ENCODE peak calls at places on chromosomes 4 and X, in five cellular contexts. F is right lobe of liver, N is OCI-LY7, T is tibial nerve, R is GM23338. I is an unnamed sample. For H3K36me3, the result is how much of the 10 kb centered on the place peaks cover.

GRCh38 chr4:142474398-142475087 is 371.6 kb downstream of the INPP4B start:
- DNase-seq in N (no peak), R (no peak), F (no peak), T (no peak), I (no peak)

GRCh38 chr4:56128231-56128630 is 179.5 kb downstream of the CEP135 start:
- DNase-seq in T (no peak), R (no peak), N (no peak), F (no peak), I (no peak)

GRCh38 chr4:74045247-74045646 is 6.8 kb upstream of the CXCL3 start:
- DNase-seq in T (no peak), F (no peak), N (no peak), R (no peak), I (no peak)

GRCh38 chrX:68588653-68589371 is 58.7 kb upstream of the STARD8 start:
- DNase-seq in R (no peak), F (no peak), N (no peak), T (no peak), I (no peak)

GRCh38 chrX:122219735-122220134 is 964.3 kb upstream of the GRIA3 start:
- DNase-seq in R (no peak), F (no peak), T (no peak), N (no peak), I (no peak)

GRCh38 chr4:74230902-74231499 is 73.1 kb downstream of the MTHFD2L start:
- DNase-seq in F (no peak), R (no peak), T (no peak), N (no peak), I (no peak)

GRCh38 chr4:153227501-153227900 is 23.3 kb downstream of the TRIM2 start:
- DNase-seq in N (no peak), T (no peak), F (no peak), R (no peak), I (no peak)

GRCh38 chr4:94548571-94548970 is 96.8 kb downstream of the PDLIM5 start:
- DNase-seq in F (no peak), R (peak), T (no peak), N (no peak), I (no peak)

GRCh38 chrX:130114141-130114561 is 3.9 kb upstream of the ELF4 start:
- DNase-seq in N (no peak), T (no peak), F (no peak), R (no peak), I (no peak)

GRCh38 chrX:130118396-130118795 is 8.1 kb upstream of the ELF4 start:
- DNase-seq in R (no peak), N (no peak), T (no peak), F (no peak), I (no peak)

GRCh38 chrX:130120321-130120731 is 10.0 kb upstream of the ELF4 start:
- DNase-seq in T (no peak), F (no peak), N (peak), R (peak), I (no peak)

GRCh38 chrX:130118941-130119640 is 8.8 kb upstream of the ELF4 start:
- DNase-seq in T (no peak), F (no peak), R (no peak), N (no peak), I (no peak)

GRCh38 chrX:130117166-130117565 is 6.9 kb upstream of the ELF4 start:
- DNase-seq in N (no peak), T (no peak), F (no peak), R (no peak), I (no peak)
- H3K27ac ChIP-seq in N (no peak), T (no peak), F (no peak), R (no peak), I (no peak)

DNA sequence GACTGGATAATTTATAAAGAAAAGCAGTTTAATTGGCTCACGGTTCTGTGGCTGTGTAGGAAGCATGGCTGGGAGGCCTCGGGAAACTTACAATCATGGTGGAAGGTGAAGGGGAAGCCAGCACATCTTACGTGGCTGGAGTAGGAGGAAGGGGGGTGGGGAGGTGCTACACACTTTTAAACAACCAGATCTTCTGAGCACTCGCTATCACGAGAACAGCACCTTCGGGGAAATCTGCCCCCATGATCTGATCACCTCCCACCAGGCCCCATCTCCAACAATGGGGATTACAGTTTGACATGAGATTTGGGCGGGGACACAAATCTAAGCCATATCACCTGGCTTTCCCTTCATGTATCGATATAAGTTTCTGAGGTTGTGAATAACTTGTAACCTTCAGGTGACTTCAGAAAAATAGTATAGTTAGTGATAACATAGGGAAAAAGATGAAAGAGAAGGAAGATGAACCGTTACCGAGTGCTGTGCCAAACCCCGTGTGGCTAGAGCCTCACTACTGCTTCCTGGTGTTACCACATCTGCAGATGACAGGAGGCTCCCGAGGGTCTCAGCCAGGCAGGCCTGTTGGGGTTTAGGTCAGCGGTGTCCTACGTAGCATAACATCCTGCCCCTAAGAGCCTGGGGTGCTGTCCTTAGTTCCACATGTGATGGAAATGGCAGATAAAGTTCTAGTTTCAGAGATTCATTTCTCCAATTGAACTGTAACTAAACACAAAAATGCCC is 103.6 kb downstream of the TNIP2 start:
- DNase-seq in R (no peak), N (no peak), F (no peak), T (no peak), I (no peak)
- H3K36me3 ChIP-seq in R (under half), N (under half), F (under half), T (under half), I (under half)

GRCh38 chr4:100289980-100290379 is 99.7 kb upstream of the DDIT4L start:
- DNase-seq in N (no peak), F (no peak), R (no peak), T (no peak), I (no peak)
- H3K27ac ChIP-seq in N (no peak), F (no peak), R (no peak), T (no peak), I (no peak)

DNA sequence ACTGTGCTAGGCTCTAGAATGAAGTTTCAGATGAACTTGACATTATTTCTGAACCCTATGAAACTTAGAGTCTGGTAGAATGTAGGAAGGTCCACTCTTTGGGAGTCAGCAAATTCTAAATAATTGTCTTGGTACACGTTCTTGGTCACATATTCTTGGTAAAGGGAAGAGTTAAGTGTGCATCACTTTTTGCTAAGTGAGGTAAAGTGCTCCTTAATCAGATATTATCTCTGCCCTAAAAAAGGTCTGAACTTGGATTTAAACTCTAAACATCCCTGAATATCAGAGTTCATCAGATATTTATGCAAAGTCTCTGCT is 7.2 kb downstream of the OCIAD2 start:
- DNase-seq in R (no peak), T (no peak), N (no peak), F (no peak), I (no peak)
- H3K36me3 ChIP-seq in R (under half), T (under half), N (half or more), F (under half), I (under half)